ENCODE peak calls at places on chromosome 3, in five cellular contexts. Z is brain microvascular endothelial cell, J is heart left ventricle, B is aorta, V is heart right ventricle. U is an unnamed sample.

GRCh38 chr3:158097141-158097540 is 9.1 kb downstream of the SHOX2 start:
- DNase-seq in Z (no peak), J (no peak), B (no peak), V (no peak), U (no peak)

GRCh38 chr3:4983739-4984510 is 4.7 kb downstream of the BHLHE40 start:
- DNase-seq in Z (peak; percentile 74), J (peak; percentile 85), B (peak; percentile 79), V (peak; percentile 55), U (no peak)

GRCh38 chr3:123026551-123027291 is 842 bp downstream of the SEMA5B start:
- DNase-seq in Z (no peak), J (peak; percentile 36), B (peak; percentile 64), V (peak; percentile 22), U (no peak)

GRCh38 chr3:150897592-150897991 is 7.6 kb downstream of the MINDY4B start:
- DNase-seq in Z (no peak), J (no peak), B (no peak), V (no peak), U (no peak)

GRCh38 chr3:60555704-60556340 is 695.4 kb downstream of the FHIT start:
- DNase-seq in Z (peak; percentile 38), J (no peak), B (no peak), V (no peak), U (no peak)

GRCh38 chr3:51622868-51623267 is 48.2 kb upstream of the TEX264 start:
- DNase-seq in Z (no peak), J (no peak), B (no peak), V (no peak), U (no peak)

GRCh38 chr3:151912041-151912440 is 38.6 kb downstream of the SUCNR1 start:
- DNase-seq in Z (peak; percentile 19), J (no peak), B (no peak), V (no peak), U (no peak)

GRCh38 chr3:150098621-150099020 is 127.9 kb upstream of the PFN2 start:
- DNase-seq in Z (no peak), J (no peak), B (no peak), V (no peak), U (no peak)

GRCh38 chr3:171159822-171160157 is 133.3 kb upstream of the SLC2A2 start:
- DNase-seq in Z (no peak), J (no peak), B (no peak), V (no peak), U (no peak)

GRCh38 chr3:161500057-161500836 is 3.6 kb downstream of the OTOL1 start:
- DNase-seq in Z (no peak), J (no peak), B (no peak), V (no peak), U (no peak)

GRCh38 chr3:52879090-52879489 is 18.3 kb downstream of the STIMATE start:
- DNase-seq in Z (no peak), J (no peak), B (no peak), V (no peak), U (no peak)

GRCh38 chr3:127588675-127589577 is 1.6 kb downstream of the TPRA1 start:
- DNase-seq in Z (peak; percentile 70), J (no peak), B (no peak), V (no peak), U (no peak)

GRCh38 chr3:177294221-177294620 is 96.9 kb upstream of the TBL1XR1 start:
- DNase-seq in Z (peak; percentile 53), J (peak; percentile 80), B (peak; percentile 76), V (peak; percentile 86), U (no peak)

GRCh38 chr3:123755508-123755907 is 128.6 kb downstream of the MYLK start:
- DNase-seq in Z (no peak), J (no peak), B (no peak), V (no peak), U (no peak)

GRCh38 chr3:33581666-33582065 is 136.4 kb downstream of the CLASP2 start:
- DNase-seq in Z (no peak), J (no peak), B (no peak), V (no peak), U (no peak)

GRCh38 chr3:48412375-48413001 is 17.4 kb downstream of the PLXNB1 start:
- DNase-seq in Z (no peak), J (peak; percentile 23), B (peak; percentile 34), V (no peak), U (no peak)

GRCh38 chr3:36937492-36937891 is 7.4 kb downstream of the TRANK1 start:
- DNase-seq in Z (no peak), J (no peak), B (no peak), V (no peak), U (no peak)

GRCh38 chr3:59981377-59981776 is 931.6 kb upstream of the CFAP20DC start:
- DNase-seq in Z (no peak), J (no peak), B (no peak), V (no peak), U (no peak)

GRCh38 chr3:171282041-171282440 is 178.2 kb downstream of the TNIK start:
- DNase-seq in Z (peak; percentile 75), J (no peak), B (no peak), V (peak; percentile 55), U (no peak)

GRCh38 chr3:13598926-13599886 is 50.3 kb downstream of the FBLN2 start:
- DNase-seq in Z (peak; percentile 31), J (peak; percentile 4), B (no peak), V (no peak), U (no peak)

GRCh38 chr3:39907981-39908380 is 98.6 kb downstream of the MYRIP start:
- DNase-seq in Z (no peak), J (peak; percentile 30), B (peak; percentile 52), V (peak; percentile 29), U (no peak)

GRCh38 chr3:161221881-161222600 is 930 bp downstream of the NMD3 start:
- DNase-seq in Z (no peak), J (no peak), B (peak; percentile 56), V (peak; percentile 17), U (peak; percentile 4)

GRCh38 chr3:13162550-13163320 is 89.5 kb upstream of the IQSEC1 start:
- DNase-seq in Z (no peak), J (no peak), B (no peak), V (no peak), U (no peak)

GRCh38 chr3:154089416-154090115 is 31.6 kb upstream of the ARHGEF26 start:
- DNase-seq in Z (no peak), J (no peak), B (no peak), V (no peak), U (no peak)

GRCh38 chr3:126659915-126660886 is 5.3 kb upstream of the TXNRD3 start:
- DNase-seq in Z (no peak), J (no peak), B (no peak), V (no peak), U (no peak)

GRCh38 chr3:174355505-174355904 is 503.6 kb upstream of the NAALADL2 start:
- DNase-seq in Z (peak; percentile 11), J (no peak), B (no peak), V (no peak), U (no peak)

GRCh38 chr3:122661633-122662032 is 19.0 kb upstream of the PARP14 start:
- DNase-seq in Z (no peak), J (peak; percentile 31), B (peak; percentile 59), V (no peak), U (no peak)

GRCh38 chr3:177978948-177979347 is 557.3 kb upstream of the KCNMB2 start:
- DNase-seq in Z (no peak), J (no peak), B (no peak), V (no peak), U (no peak)

GRCh38 chr3:144770813-144771400 is 799.3 kb downstream of the DIPK2A start:
- DNase-seq in Z (peak; percentile 49), J (no peak), B (no peak), V (no peak), U (no peak)

GRCh38 chr3:152305075-152305474 is 36.3 kb downstream of the MBNL1 start:
- DNase-seq in Z (no peak), J (no peak), B (no peak), V (no peak), U (no peak)

GRCh38 chr3:145942052-145942451 is 218.9 kb downstream of the PLOD2 start:
- DNase-seq in Z (no peak), J (no peak), B (no peak), V (no peak), U (no peak)

GRCh38 chr3:52773361-52774065 is 2.8 kb upstream of the NEK4 start:
- DNase-seq in Z (no peak), J (no peak), B (no peak), V (no peak), U (no peak)

DNA sequence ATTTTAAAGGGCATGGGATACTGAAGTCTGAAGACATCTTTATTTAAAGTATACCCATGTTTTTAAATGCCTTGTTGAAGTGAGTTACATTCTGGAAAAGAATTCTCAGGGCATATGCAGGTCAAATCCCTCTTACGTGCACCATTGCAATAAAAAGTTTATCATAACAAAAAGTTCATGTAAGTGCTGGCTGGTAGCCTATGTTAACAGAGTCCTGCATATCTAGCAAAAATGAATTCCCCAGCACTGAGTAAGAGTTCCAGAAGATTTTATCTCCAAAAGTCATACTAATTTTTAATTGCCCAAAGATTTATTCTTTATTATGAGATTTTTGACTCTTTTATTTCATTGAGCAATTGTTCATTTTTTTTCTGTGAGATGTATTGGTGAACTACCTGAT is 104.7 kb upstream of the ROBO1 start:
- DNase-seq in Z (peak; percentile 93), J (no peak), B (no peak), V (no peak), U (no peak)
- H3K27ac ChIP-seq in Z (peak overlapping the region; percentile 100), J (no peak overlapping the region), B (no peak overlapping the region), V (no peak overlapping the region), U (no peak overlapping the region)

DNA sequence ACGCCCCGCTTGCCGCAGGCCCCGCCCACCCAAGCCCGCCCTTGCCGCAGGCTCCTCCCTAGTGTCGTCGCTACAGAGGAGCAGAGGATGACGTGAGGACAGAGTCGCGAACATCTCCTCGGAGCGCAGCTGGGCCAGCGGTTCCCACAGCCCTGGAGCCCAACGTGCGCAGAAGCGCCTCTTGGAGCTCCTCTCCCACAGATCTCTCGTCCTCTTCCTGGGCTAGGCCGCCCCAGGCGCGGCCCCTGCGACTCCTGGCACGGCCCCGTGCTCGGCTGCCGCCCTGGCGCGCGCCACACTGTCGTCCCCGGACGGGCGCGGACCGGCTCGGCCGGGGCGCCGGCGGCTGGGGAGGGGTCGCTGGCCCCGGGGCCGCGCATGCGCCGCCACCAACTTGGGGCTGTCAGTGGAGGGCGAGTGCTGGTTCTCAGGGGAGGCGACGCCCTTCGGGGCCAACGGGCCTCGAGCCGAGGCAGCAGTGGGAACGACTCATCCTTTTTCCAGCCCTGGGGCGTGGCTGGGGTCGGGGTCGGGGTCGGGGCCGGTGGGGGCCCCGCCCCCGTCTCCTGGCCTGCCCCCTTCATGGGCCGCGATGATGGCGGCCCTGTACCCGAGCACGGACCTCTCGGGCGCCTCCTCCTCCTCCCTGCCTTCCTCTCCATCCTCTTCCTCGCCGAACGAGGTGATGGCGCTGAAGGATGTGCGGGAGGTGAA is at the start of gene TRPC1:
- DNase-seq in Z (peak; percentile 58), J (peak; percentile 83), B (peak; percentile 80), V (peak; percentile 78), U (peak; percentile 85)
- H3K27ac ChIP-seq in Z (peak within 1 kb of the TSS; percentile 44), J (peak within 1 kb of the TSS; percentile 99), B (peak within 1 kb of the TSS; percentile 98), V (peak within 1 kb of the TSS; percentile 88), U (peak within 1 kb of the TSS; percentile 83)

GRCh38 chr3:28036599-28037575 is 204.5 kb upstream of the CMC1 start:
- DNase-seq in Z (no peak), J (no peak), B (no peak), V (no peak), U (no peak)
- H3K27ac ChIP-seq in Z (no peak overlapping the region), J (no peak overlapping the region), B (no peak overlapping the region), V (no peak overlapping the region), U (no peak overlapping the region)

DNA sequence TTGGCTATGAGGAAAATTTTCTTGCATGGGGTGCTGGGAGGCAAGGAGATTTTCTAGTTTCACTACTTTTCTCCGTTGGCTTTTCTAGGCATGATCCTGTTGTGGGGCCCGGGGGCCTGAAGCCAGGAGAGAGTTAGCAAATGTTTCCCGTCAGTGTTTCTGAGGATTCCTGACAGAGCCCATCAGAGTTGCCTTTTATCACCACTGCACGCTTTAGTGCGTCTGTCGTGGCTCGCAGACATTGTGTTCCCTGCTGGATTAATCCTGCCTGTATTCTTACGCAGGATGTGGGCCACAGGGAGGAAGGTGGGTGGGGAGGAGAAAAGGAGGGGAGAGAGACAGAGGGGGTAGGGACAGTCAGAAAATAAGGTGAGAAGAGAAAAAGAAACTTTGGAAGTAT is 18.1 kb upstream of the BOC start:
- DNase-seq in Z (no peak), J (no peak), B (no peak), V (no peak), U (no peak)
- H3K27ac ChIP-seq in Z (no peak overlapping the region), J (no peak overlapping the region), B (no peak overlapping the region), V (no peak overlapping the region), U (peak overlapping the region; percentile 47)

U was measured in caudate nucleus.